ENCODE peak calls at places on chromosomes 13 and 19, in five cellular contexts. One of them, this sample, is unnamed.
A peak's percentile ranks its signal among the peaks of the same experiment; 100 is the strongest.

GRCh38 chr13:112719016-112719415 is 29.2 kb downstream of the ATP11A start:
- DNase-seq in suprapubic skin: no peak
- DNase-seq in dorsolateral prefrontal cortex: no peak
- DNase-seq in tibial nerve: no peak
- DNase-seq in CD4-positive, alpha-beta T cell: no peak
- DNase-seq in this sample: no peak

GRCh38 chr19:1566392-1567115 is 1.6 kb downstream of the MEX3D start:
- DNase-seq in suprapubic skin: no peak
- DNase-seq in dorsolateral prefrontal cortex: peak; percentile 86
- DNase-seq in tibial nerve: peak; percentile 45
- DNase-seq in CD4-positive, alpha-beta T cell: no peak
- DNase-seq in this sample: peak; percentile 78

GRCh38 chr19:54233941-54234340 is 8.6 kb downstream of the LILRA6 start:
- DNase-seq in suprapubic skin: peak; percentile 31
- DNase-seq in dorsolateral prefrontal cortex: no peak
- DNase-seq in tibial nerve: no peak
- DNase-seq in CD4-positive, alpha-beta T cell: no peak
- DNase-seq in this sample: no peak

GRCh38 chr19:31334101-31334848 is 15.0 kb downstream of the TSHZ3 start:
- DNase-seq in suprapubic skin: no peak
- DNase-seq in dorsolateral prefrontal cortex: no peak
- DNase-seq in tibial nerve: no peak
- DNase-seq in CD4-positive, alpha-beta T cell: no peak
- DNase-seq in this sample: no peak

GRCh38 chr19:43489310-43489709 is 15.2 kb downstream of the PHLDB3 start:
- DNase-seq in suprapubic skin: no peak
- DNase-seq in dorsolateral prefrontal cortex: no peak
- DNase-seq in tibial nerve: no peak
- DNase-seq in CD4-positive, alpha-beta T cell: no peak
- DNase-seq in this sample: no peak

GRCh38 chr13:113002206-113002821 is 33.3 kb downstream of the MCF2L start:
- DNase-seq in suprapubic skin: no peak
- DNase-seq in dorsolateral prefrontal cortex: no peak
- DNase-seq in tibial nerve: no peak
- DNase-seq in CD4-positive, alpha-beta T cell: no peak
- DNase-seq in this sample: no peak

GRCh38 chr19:35879770-35880317 is 11.5 kb downstream of the APLP1 start:
- DNase-seq in suprapubic skin: peak; percentile 93
- DNase-seq in dorsolateral prefrontal cortex: peak; percentile 88
- DNase-seq in tibial nerve: peak; percentile 88
- DNase-seq in CD4-positive, alpha-beta T cell: peak; percentile 68
- DNase-seq in this sample: peak; percentile 75

GRCh38 chr19:39406656-39407393 is at the start of gene ZFP36:
- DNase-seq in suprapubic skin: peak; percentile 97
- DNase-seq in dorsolateral prefrontal cortex: peak; percentile 88
- DNase-seq in tibial nerve: peak; percentile 95
- DNase-seq in CD4-positive, alpha-beta T cell: peak; percentile 89
- DNase-seq in this sample: peak; percentile 60

GRCh38 chr13:39364797-39365468 is 238.1 kb downstream of the LHFPL6 start:
- DNase-seq in suprapubic skin: no peak
- DNase-seq in dorsolateral prefrontal cortex: no peak
- DNase-seq in tibial nerve: no peak
- DNase-seq in CD4-positive, alpha-beta T cell: no peak
- DNase-seq in this sample: no peak

GRCh38 chr19:31727536-31727935 is 378.3 kb upstream of the TSHZ3 start:
- DNase-seq in suprapubic skin: no peak
- DNase-seq in dorsolateral prefrontal cortex: no peak
- DNase-seq in tibial nerve: peak; percentile 48
- DNase-seq in CD4-positive, alpha-beta T cell: no peak
- DNase-seq in this sample: no peak

GRCh38 chr19:40139533-40140287 is 49.0 kb upstream of the ZNF780A start:
- DNase-seq in suprapubic skin: no peak
- DNase-seq in dorsolateral prefrontal cortex: no peak
- DNase-seq in tibial nerve: peak; percentile 33
- DNase-seq in CD4-positive, alpha-beta T cell: no peak
- DNase-seq in this sample: no peak

GRCh38 chr13:21069561-21070004 is 8.2 kb upstream of the LATS2 start:
- DNase-seq in suprapubic skin: no peak
- DNase-seq in dorsolateral prefrontal cortex: no peak
- DNase-seq in tibial nerve: peak; percentile 49
- DNase-seq in CD4-positive, alpha-beta T cell: no peak
- DNase-seq in this sample: no peak

GRCh38 chr19:58154287-58154678 is 3.7 kb upstream of the ZNF329 start:
- DNase-seq in suprapubic skin: no peak
- DNase-seq in dorsolateral prefrontal cortex: no peak
- DNase-seq in tibial nerve: no peak
- DNase-seq in CD4-positive, alpha-beta T cell: no peak
- DNase-seq in this sample: no peak

GRCh38 chr19:3672993-3673392 is 27.3 kb downstream of the PIP5K1C start:
- DNase-seq in suprapubic skin: no peak
- DNase-seq in dorsolateral prefrontal cortex: no peak
- DNase-seq in tibial nerve: no peak
- DNase-seq in CD4-positive, alpha-beta T cell: no peak
- DNase-seq in this sample: no peak

GRCh38 chr13:58181111-58181510 is 549.6 kb downstream of the PCDH17 start:
- DNase-seq in suprapubic skin: peak; percentile 76
- DNase-seq in dorsolateral prefrontal cortex: no peak
- DNase-seq in tibial nerve: no peak
- DNase-seq in CD4-positive, alpha-beta T cell: no peak
- DNase-seq in this sample: no peak

GRCh38 chr13:56917966-56918365 is 222.8 kb upstream of the PRR20A start:
- DNase-seq in suprapubic skin: no peak
- DNase-seq in dorsolateral prefrontal cortex: no peak
- DNase-seq in tibial nerve: no peak
- DNase-seq in CD4-positive, alpha-beta T cell: no peak
- DNase-seq in this sample: no peak

DNA sequence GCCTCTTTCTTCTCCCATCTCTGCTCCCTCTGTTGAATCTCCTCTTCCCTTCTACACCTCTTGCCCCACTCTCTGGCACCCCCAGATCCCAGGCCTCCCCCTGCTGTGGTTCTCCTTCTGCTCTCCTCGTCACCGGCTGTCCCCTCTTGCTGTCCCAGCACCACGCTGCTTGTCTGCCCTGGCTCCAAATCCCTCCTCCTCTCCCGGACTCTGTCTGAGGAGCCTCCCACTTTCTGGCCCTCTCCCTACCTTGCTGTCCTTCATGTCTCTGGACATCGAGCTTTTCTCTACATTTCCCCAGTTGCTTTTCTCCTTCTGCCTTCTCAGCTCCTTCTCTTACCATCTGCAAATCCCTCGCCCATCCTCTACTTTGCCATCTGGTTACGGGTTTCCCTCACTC is 1.3 kb downstream of the ZNF347 start:
- DNase-seq in suprapubic skin: no peak
- DNase-seq in dorsolateral prefrontal cortex: no peak
- DNase-seq in tibial nerve: no peak
- DNase-seq in CD4-positive, alpha-beta T cell: no peak
- DNase-seq in this sample: no peak
- H3K27ac ChIP-seq in suprapubic skin: peak overlapping the region; percentile 57
- H3K27ac ChIP-seq in dorsolateral prefrontal cortex: peak overlapping the region; percentile 61
- H3K27ac ChIP-seq in tibial nerve: peak overlapping the region; percentile 83
- H3K27ac ChIP-seq in CD4-positive, alpha-beta T cell: peak overlapping the region; percentile 56
- H3K27ac ChIP-seq in this sample: no peak overlapping the region

GRCh38 chr13:32059511-32059984 is 28.0 kb downstream of the FRY start:
- DNase-seq in suprapubic skin: no peak
- DNase-seq in dorsolateral prefrontal cortex: no peak
- DNase-seq in tibial nerve: no peak
- DNase-seq in CD4-positive, alpha-beta T cell: no peak
- DNase-seq in this sample: no peak

GRCh38 chr13:32060319-32060924 is 28.8 kb downstream of the FRY start:
- DNase-seq in suprapubic skin: no peak
- DNase-seq in dorsolateral prefrontal cortex: no peak
- DNase-seq in tibial nerve: no peak
- DNase-seq in CD4-positive, alpha-beta T cell: no peak
- DNase-seq in this sample: no peak

GRCh38 chr13:32051156-32051555 is 19.6 kb downstream of the FRY start:
- DNase-seq in suprapubic skin: no peak
- DNase-seq in dorsolateral prefrontal cortex: no peak
- DNase-seq in tibial nerve: no peak
- DNase-seq in CD4-positive, alpha-beta T cell: no peak
- DNase-seq in this sample: no peak

DNA sequence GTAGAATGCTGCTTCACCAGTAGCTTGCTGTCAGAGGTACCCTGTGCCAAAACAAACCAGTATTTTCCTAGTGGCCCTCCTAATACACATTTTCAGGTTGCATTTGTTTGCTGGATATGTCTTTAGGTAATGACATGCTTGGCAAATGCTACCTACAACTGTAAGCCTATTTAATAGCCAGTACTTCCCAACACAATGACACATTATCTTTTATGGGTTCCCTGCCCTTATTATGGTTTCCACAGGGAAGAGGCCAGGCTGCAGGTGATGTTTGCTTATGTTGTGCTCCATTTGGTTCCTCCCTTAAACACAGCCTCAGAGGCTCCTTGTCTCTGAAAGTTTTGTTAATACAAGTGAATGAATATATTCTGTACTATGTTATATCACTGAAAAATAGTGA is 24.7 kb downstream of the FRY start:
- DNase-seq in suprapubic skin: no peak
- DNase-seq in dorsolateral prefrontal cortex: no peak
- DNase-seq in tibial nerve: no peak
- DNase-seq in CD4-positive, alpha-beta T cell: no peak
- DNase-seq in this sample: no peak
- H3K27ac ChIP-seq in suprapubic skin: no peak overlapping the region
- H3K27ac ChIP-seq in dorsolateral prefrontal cortex: no peak overlapping the region
- H3K27ac ChIP-seq in tibial nerve: no peak overlapping the region
- H3K27ac ChIP-seq in CD4-positive, alpha-beta T cell: no peak overlapping the region
- H3K27ac ChIP-seq in this sample: no peak overlapping the region

DNA sequence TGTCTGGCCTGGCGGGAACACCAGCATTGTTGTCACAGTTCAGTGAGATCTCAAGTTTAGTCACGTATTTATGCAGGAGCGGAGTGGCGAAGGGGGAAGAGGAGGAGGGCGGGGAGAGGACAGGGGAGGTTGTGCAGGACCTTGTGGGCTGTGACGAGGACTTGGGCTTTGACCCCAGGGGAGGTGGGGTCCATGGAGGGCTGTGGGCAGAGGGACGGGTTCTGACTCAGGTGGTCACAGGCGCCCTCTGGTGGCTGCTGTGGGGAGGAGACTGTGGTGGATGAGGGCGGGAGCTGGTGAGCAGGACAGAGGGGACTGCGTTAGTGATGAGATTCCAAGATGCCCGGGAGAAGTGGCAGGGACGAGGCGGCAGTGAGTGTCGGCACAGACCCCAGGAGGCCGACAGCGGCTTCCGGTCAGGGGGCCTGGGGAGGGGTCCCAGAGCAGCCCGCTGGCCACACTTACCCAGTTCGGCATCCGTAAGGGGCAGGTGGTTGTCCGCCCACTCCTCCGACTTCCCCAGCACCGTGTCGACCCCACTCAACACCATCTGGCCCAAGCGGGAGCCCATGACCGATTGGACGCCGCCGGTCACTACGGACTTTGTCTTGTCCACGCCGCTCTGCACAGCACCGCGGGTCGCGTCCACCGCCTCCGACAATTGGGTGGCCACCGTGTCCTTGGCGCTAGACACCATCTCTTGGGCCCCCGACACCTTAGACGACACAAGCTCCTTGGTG is 15.7 kb downstream of the PLIN3 start:
- DNase-seq in suprapubic skin: peak; percentile 87
- DNase-seq in dorsolateral prefrontal cortex: peak; percentile 68
- DNase-seq in tibial nerve: peak; percentile 70
- DNase-seq in CD4-positive, alpha-beta T cell: peak; percentile 74
- DNase-seq in this sample: peak; percentile 51
- H3K27ac ChIP-seq in suprapubic skin: no peak overlapping the region
- H3K27ac ChIP-seq in dorsolateral prefrontal cortex: peak overlapping the region; percentile 43
- H3K27ac ChIP-seq in tibial nerve: no peak overlapping the region
- H3K27ac ChIP-seq in CD4-positive, alpha-beta T cell: no peak overlapping the region
- H3K27ac ChIP-seq in this sample: no peak overlapping the region

DNA sequence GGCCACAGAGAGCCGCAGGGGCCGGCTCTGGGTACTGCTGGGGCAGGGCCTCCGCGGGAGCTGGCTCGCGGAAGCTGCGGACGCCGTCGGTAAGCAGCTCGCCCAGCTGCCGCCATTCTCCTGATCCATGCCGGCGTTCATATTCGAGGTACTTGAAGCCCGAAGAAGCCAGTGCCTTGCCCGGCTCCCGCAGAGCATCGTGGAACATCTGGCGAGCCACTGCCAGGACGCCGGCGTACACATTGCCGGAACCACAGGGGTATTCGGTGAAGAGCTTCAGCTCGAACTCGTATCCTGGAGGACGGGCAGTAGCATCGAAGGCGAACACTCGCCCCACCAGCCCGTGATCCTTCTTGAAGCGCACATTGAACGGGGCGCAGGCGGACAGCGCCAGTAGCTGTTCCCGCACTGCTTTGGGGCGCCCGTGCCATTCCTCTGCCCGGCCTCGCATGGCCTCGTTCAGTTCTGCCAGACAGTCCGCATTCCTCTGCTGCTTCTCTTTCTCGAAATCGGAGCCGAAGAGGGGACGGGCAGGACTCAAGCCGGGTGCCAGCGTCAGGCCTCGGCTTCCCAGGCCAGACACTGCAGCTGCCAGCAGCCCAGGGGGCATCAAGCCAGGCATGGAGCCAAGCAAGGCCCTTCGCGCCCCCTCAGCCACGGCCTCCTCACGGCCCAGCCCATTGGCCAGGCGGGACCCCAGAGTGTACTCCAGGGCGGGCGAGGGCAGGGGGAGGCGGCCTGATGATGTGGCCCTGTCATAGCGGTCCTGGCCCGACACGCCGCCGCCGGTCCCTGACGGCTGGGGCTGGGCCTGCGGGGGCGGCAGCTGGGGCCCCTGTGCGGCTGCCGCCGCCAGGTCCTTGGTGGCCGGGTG is 1.0 kb downstream of the IRF2BP1 start:
- DNase-seq in suprapubic skin: no peak
- DNase-seq in dorsolateral prefrontal cortex: no peak
- DNase-seq in tibial nerve: no peak
- DNase-seq in CD4-positive, alpha-beta T cell: no peak
- DNase-seq in this sample: no peak
- H3K27ac ChIP-seq in suprapubic skin: peak overlapping the region; percentile 91
- H3K27ac ChIP-seq in dorsolateral prefrontal cortex: peak overlapping the region; percentile 88
- H3K27ac ChIP-seq in tibial nerve: peak overlapping the region; percentile 93
- H3K27ac ChIP-seq in CD4-positive, alpha-beta T cell: peak overlapping the region; percentile 82
- H3K27ac ChIP-seq in this sample: peak overlapping the region; percentile 95

GRCh38 chr13:98349731-98350305 is 172.7 kb upstream of the RNF113B start:
- DNase-seq in suprapubic skin: no peak
- DNase-seq in dorsolateral prefrontal cortex: no peak
- DNase-seq in tibial nerve: no peak
- DNase-seq in CD4-positive, alpha-beta T cell: no peak
- DNase-seq in this sample: no peak
- H3K27ac ChIP-seq in suprapubic skin: no peak overlapping the region
- H3K27ac ChIP-seq in dorsolateral prefrontal cortex: no peak overlapping the region
- H3K27ac ChIP-seq in tibial nerve: no peak overlapping the region
- H3K27ac ChIP-seq in CD4-positive, alpha-beta T cell: no peak overlapping the region
- H3K27ac ChIP-seq in this sample: no peak overlapping the region

DNA sequence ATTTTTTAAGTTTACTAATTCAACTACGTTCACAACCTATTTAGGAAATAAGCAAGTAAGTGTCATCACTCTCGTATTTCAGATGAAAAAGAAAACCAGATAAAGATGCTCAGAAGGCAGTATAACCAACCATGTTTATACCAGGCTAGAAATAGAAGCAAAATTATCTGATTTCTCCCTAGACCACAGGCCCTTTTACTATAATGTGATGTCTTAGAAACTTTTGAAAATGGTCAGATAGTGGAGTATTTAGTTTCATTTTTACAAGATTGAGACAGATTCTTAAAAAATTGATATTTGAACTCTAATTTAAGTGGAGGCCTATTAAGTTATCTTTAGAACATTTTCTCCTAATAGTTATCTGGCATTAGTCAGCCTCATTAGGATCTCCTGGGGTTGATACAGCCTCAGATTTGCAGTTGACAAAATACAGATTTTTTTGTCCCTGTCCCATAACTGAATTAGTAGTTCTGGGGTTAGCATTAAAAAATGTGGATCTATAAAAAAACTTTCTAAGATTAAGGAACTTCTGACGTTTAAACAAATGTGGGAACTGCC is 818.7 kb upstream of the PCDH9 start:
- DNase-seq in suprapubic skin: no peak
- DNase-seq in dorsolateral prefrontal cortex: no peak
- DNase-seq in tibial nerve: no peak
- DNase-seq in CD4-positive, alpha-beta T cell: no peak
- DNase-seq in this sample: no peak
- H3K27ac ChIP-seq in suprapubic skin: no peak overlapping the region
- H3K27ac ChIP-seq in dorsolateral prefrontal cortex: no peak overlapping the region
- H3K27ac ChIP-seq in tibial nerve: no peak overlapping the region
- H3K27ac ChIP-seq in CD4-positive, alpha-beta T cell: no peak overlapping the region
- H3K27ac ChIP-seq in this sample: no peak overlapping the region